ENCODE peak calls at places on chromosomes 2 and 18, in ten cellular contexts. H, C, B, P, K, W, U, S, J and M are unnamed samples.

GRCh38 chr2:102391530-102391929 is 31.4 kb upstream of the IL18RAP start:
- DNase-seq in P (no peak), C (no peak), S (no peak), K (no peak), W (no peak), H (no peak), B (no peak), U (no peak), J (no peak), M (no peak)

GRCh38 chr2:133975135-133975534 is 278.7 kb upstream of the MGAT5 start:
- DNase-seq in W (no peak), C (no peak), P (no peak), K (no peak), B (no peak), H (no peak), S (no peak), J (no peak), U (no peak), M (no peak)

GRCh38 chr2:96816836-96817702 is 1.0 kb downstream of the CNNM3 start:
- DNase-seq in K (no peak), J (no peak), B (peak; percentile 49), U (no peak), H (peak; percentile 24), W (peak; percentile 9), S (peak; percentile 28), P (peak; percentile 49), C (peak; percentile 62), M (no peak)

GRCh38 chr18:12028040-12028628 is 46.8 kb downstream of the IMPA2 start:
- DNase-seq in B (no peak), P (no peak), H (no peak), U (no peak), K (no peak), W (no peak), J (no peak), S (no peak), C (no peak), M (no peak)

GRCh38 chr2:37985333-37985732 is 60.2 kb downstream of the RMDN2 start:
- DNase-seq in P (no peak), H (no peak), C (no peak), S (peak; percentile 55), J (peak; percentile 57), K (no peak), U (no peak), B (peak; percentile 84), W (peak; percentile 75), M (peak; percentile 76)

GRCh38 chr2:75561566-75562512 is 1.1 kb upstream of the EVA1A start:
- DNase-seq in B (no peak), H (no peak), W (peak; percentile 37), K (no peak), S (peak; percentile 54), C (no peak), U (no peak), P (peak; percentile 11), J (peak; percentile 45), M (peak; percentile 62)

GRCh38 chr2:128272586-128273468 is 45.8 kb downstream of the HS6ST1 start:
- DNase-seq in U (no peak), C (no peak), J (no peak), K (no peak), H (no peak), B (no peak), W (no peak), S (no peak), P (no peak), M (no peak)

GRCh38 chr2:72220170-72220569 is 72.5 kb upstream of the CYP26B1 start:
- DNase-seq in B (peak; percentile 55), C (peak; percentile 68), P (peak; percentile 26), H (peak; percentile 9), K (no peak), W (no peak), J (no peak), U (no peak), S (peak; percentile 44), M (no peak)

GRCh38 chr2:29033172-29033571 is 41.2 kb downstream of the PCARE start:
- DNase-seq in H (no peak), U (no peak), B (no peak), P (no peak), K (no peak), C (peak; percentile 57), S (peak; percentile 66), W (no peak), J (peak; percentile 75), M (peak; percentile 52)

GRCh38 chr2:74387346-74387745 is 7.2 kb upstream of the DCTN1 start:
- DNase-seq in U (no peak), P (no peak), H (no peak), K (no peak), B (no peak), C (no peak), W (peak; percentile 27), S (no peak), J (peak; percentile 59), M (peak; percentile 27)

GRCh38 chr2:100988630-100989417 is 13.3 kb upstream of the RPL31 start:
- DNase-seq in U (no peak), H (no peak), W (peak; percentile 26), C (no peak), J (peak; percentile 78), B (no peak), K (no peak), S (no peak), P (no peak), M (no peak)

GRCh38 chr2:120511546-120512320 is 165.8 kb downstream of the INHBB start:
- DNase-seq in U (no peak), J (no peak), P (peak; percentile 30), B (no peak), K (no peak), C (peak; percentile 45), W (no peak), S (no peak), H (no peak), M (no peak)

GRCh38 chr2:61396005-61396404 is 74.9 kb downstream of the USP34 start:
- DNase-seq in W (no peak), H (no peak), K (no peak), J (no peak), C (no peak), U (no peak), P (no peak), B (peak; percentile 40), S (no peak), M (no peak)

GRCh38 chr2:182301093-182301492 is 125.7 kb downstream of the PDE1A start:
- DNase-seq in J (no peak), B (no peak), S (no peak), C (no peak), U (no peak), W (no peak), P (peak; percentile 18), H (no peak), K (no peak), M (peak; percentile 38)

GRCh38 chr18:46917808-46918600 is 602 bp downstream of the KATNAL2 start:
- DNase-seq in U (no peak), P (peak; percentile 91), W (peak; percentile 41), S (peak; percentile 9), H (peak; percentile 50), K (no peak), B (peak; percentile 50), J (peak; percentile 33), C (peak; percentile 48), M (peak; percentile 7)

GRCh38 chr18:23605941-23606340 is 19.6 kb upstream of the NPC1 start:
- DNase-seq in B (no peak), C (no peak), P (no peak), W (no peak), U (no peak), K (no peak), S (no peak), J (no peak), H (no peak), M (no peak)

GRCh38 chr2:215419769-215420470 is 15.9 kb downstream of the FN1 start:
- DNase-seq in W (peak; percentile 22), B (no peak), K (no peak), H (no peak), J (no peak), U (no peak), C (no peak), S (no peak), P (no peak), M (no peak)